ENCODE peak calls at places on chromosomes 11 and 22, in six cellular contexts. S is K562, D is SK-N-SH, W is HepG2, E is HL-60, Q is H1. I is an unnamed sample.

GRCh38 chr11:99739464-99740089 is 718.8 kb downstream of the CNTN5 start:
- DNase-seq in S (peak), D (peak), W (peak), E (no peak), Q (peak), I (no peak)

GRCh38 chr11:68963779-68964178 is 17.0 kb downstream of the MRGPRD start:
- DNase-seq in S (no peak), D (no peak), W (no peak), E (no peak), Q (no peak), I (no peak)

GRCh38 chr11:93032580-93032979 is 63.1 kb downstream of the MTNR1B start:
- DNase-seq in S (no peak), D (no peak), W (no peak), E (no peak), Q (no peak), I (no peak)

GRCh38 chr11:72091292-72091691 is 10.6 kb downstream of the LRRC51 start:
- DNase-seq in S (peak), D (peak), W (peak), E (peak), Q (peak), I (no peak)

GRCh38 chr11:126140932-126141291 is 70.5 kb downstream of the RPUSD4 start:
- DNase-seq in S (no peak), D (peak), W (no peak), E (no peak), Q (no peak), I (no peak)

GRCh38 chr22:41501209-41501608 is 32.3 kb downstream of the ACO2 start:
- DNase-seq in S (no peak), D (peak), W (peak), E (no peak), Q (no peak), I (peak)

GRCh38 chr11:57798905-57799559 is 37.4 kb downstream of the CTNND1 start:
- DNase-seq in S (peak), D (no peak), W (peak), E (no peak), Q (no peak), I (no peak)

GRCh38 chr11:2995893-2996554 is 3.9 kb upstream of the NAP1L4 start:
- DNase-seq in S (no peak), D (no peak), W (no peak), E (no peak), Q (no peak), I (no peak)

GRCh38 chr11:17401841-17402240 is 13.4 kb upstream of the KCNJ11 start:
- DNase-seq in S (no peak), D (no peak), W (no peak), E (no peak), Q (no peak), I (no peak)

GRCh38 chr11:79413258-79413657 is 27.6 kb downstream of the TENM4 start:
- DNase-seq in S (no peak), D (peak), W (no peak), E (no peak), Q (no peak), I (no peak)

GRCh38 chr11:28476053-28476452 is 367.9 kb downstream of the METTL15 start:
- DNase-seq in S (no peak), D (peak), W (no peak), E (no peak), Q (no peak), I (no peak)
- TF ChIP-seq GABPA in S (no peak), D (no peak), W (no peak), E (no peak), Q (no peak), I (no peak)

DNA sequence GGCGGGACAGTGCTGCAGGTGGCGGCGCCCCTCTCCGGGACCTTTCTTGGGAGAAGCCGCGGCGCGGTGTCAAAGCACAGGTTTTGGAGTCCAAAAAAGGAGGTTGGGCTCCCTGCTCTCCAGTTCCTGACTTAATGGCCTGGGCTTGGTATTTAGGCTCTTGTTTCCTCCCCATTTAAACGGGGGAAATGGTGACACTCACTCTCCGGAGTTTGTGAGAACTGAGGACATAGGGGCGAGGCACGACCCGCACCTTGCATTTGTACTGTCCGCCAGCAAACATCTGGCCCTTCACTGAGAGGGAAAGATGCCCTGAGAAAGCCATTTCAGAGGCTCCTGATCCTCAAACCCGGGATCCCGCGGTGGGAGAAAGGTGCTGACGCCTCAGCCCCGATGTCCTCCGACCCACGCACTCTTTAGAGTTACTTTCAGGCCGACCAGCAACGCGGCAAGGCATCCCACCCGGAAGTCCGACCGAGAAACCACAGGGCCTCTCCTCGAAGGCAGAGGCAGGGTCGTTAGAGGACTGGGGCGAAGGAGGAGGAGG is 2.9 kb upstream of the WDR74 start:
- DNase-seq in S (no peak), D (no peak), W (no peak), E (no peak), Q (no peak), I (no peak)
- TF ChIP-seq GABPA in S (no peak), D (no peak), W (no peak), E (no peak), Q (no peak), I (no peak)

DNA sequence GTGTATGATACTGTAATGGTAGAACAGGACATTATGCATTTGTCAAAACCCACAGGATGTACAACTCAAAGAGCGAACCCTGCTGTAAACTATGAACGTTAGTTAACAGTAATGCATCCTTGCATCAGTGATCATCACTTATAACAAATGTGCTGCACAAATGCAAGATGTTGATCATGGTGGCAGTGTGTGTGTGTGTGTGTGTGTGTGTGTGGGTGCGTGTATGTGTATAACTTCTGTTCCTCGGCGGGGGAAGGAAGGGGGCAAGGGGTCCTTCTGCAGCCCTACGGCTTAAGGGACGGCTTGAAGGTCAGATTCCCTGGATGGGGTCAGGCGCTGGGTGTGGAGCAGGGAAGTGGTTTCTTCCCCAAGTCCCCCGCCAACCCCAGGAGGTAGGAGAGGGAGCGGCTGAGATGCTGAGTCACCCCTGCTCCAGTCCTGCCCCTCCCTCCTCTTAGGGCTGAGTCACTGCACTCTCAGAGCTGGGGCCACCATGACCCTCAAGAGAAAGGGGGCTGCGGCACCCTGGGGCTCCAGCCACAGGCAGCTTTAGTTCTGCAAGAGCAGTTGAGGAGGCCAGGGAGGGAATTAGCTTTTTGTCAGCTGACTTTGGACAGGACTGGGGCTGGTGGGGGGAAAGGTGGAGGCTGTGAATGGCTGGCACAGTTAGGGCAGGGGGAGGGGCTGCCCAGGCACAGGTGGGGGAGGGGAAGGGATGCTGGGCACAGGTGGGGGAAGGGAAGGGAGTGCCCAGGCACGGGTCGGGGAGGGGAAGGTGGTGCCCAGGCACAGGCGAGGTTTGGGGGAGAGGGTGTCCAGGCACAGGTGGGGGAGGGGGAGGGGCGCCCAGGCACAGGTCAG is 8.8 kb upstream of the CTSD start:
- DNase-seq in S (peak), D (no peak), W (no peak), E (peak), Q (no peak), I (no peak)
- TF ChIP-seq GABPA in S (peak), D (no peak), W (no peak), E (no peak), Q (no peak), I (no peak)

GRCh38 chr11:34501962-34502361 is 11.6 kb downstream of the ELF5 start:
- DNase-seq in S (no peak), D (no peak), W (no peak), E (no peak), Q (no peak), I (no peak)
- TF ChIP-seq GABPA in S (no peak), D (no peak), W (no peak), E (no peak), Q (no peak), I (no peak)

DNA sequence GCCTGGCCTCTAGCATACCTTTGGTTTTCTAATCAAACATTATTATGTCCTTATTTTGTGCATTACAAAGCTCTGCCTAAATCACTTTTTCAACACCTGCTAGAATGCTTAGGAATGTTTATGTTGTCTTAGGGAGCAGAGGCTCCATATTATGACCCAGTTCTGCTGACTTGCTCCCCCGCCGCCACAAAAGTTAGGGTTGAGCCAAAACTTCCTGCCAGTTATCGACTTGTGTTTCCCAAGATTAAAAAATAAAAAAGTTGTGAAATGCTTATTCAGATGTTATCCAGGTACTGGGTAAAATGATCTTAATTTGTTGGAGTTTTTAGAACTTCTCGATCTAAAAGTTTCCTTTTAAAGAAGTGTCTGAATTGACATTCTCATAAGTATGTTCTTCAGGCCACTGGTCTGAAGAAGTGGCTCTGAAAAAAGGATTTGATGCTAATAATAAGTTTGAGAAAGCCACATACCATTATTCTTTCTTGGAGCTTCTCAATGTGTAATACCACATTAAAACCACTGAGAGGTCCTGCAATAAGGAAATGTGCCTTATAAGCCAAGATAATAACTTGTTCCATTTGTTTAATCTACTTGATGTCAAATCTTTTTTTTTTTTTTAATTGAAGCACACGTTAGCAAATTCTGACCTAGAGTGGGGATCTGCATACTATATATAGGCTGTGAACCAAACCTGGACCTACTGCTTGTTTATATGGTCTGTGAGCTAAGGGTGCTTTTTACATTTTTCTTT is 2.2 kb downstream of the RNF185 start:
- DNase-seq in S (no peak), D (no peak), W (no peak), E (no peak), Q (no peak), I (no peak)
- TF ChIP-seq GABPA in S (no peak), D (no peak), W (no peak), E (no peak), Q (no peak), I (no peak)

GRCh38 chr11:80958414-80958813 is 1517.6 kb upstream of the TENM4 start:
- DNase-seq in S (no peak), D (no peak), W (no peak), E (no peak), Q (no peak), I (no peak)
- TF ChIP-seq GABPA in S (no peak), D (no peak), W (no peak), E (no peak), Q (no peak), I (no peak)